ENCODE peak calls at places on chromosomes 5 and 9, in nine cellular contexts. X is chondrocyte, C is GM23338, J is psoas muscle, N is cardiac muscle cell, M is HFFc6, F is neural crest cell, D is body of pancreas, P is BJ. Q is an unnamed sample.
A peak's percentile ranks its signal among the peaks of the same experiment; 100 is the strongest.

GRCh38 chr5:17087035-17087434 is 130.4 kb upstream of the BASP1 start:
- DNase-seq in X (no peak), C (no peak), J (no peak), N (no peak), M (peak; percentile 28), F (no peak), D (no peak), P (no peak), Q (no peak)

GRCh38 chr9:35605336-35606137 is 475 bp downstream of the TESK1 start:
- DNase-seq in X (peak; percentile 90), C (peak; percentile 52), J (peak; percentile 70), N (peak; percentile 45), M (no peak), F (peak; percentile 8), D (peak; percentile 45), P (no peak), Q (peak; percentile 51)

GRCh38 chr5:93055556-93055955 is 525.5 kb downstream of the NR2F1-AS1 start:
- DNase-seq in X (no peak), C (no peak), J (no peak), N (no peak), M (no peak), F (no peak), D (no peak), P (no peak), Q (no peak)

GRCh38 chr5:51226420-51226735 is 156.9 kb upstream of the ISL1 start:
- DNase-seq in X (no peak), C (peak; percentile 94), J (no peak), N (peak; percentile 80), M (no peak), F (no peak), D (peak; percentile 20), P (no peak), Q (no peak)

GRCh38 chr9:93808115-93809029 is 146.8 kb downstream of the BARX1 start:
- DNase-seq in X (no peak), C (no peak), J (no peak), N (no peak), M (no peak), F (no peak), D (no peak), P (no peak), Q (no peak)

GRCh38 chr9:5111696-5112095 is 73.7 kb downstream of the INSL6 start:
- DNase-seq in X (no peak), C (no peak), J (peak; percentile 38), N (no peak), M (no peak), F (no peak), D (no peak), P (no peak), Q (no peak)

GRCh38 chr9:15856591-15856990 is 303.7 kb downstream of the CCDC171 start:
- DNase-seq in X (no peak), C (no peak), J (no peak), N (no peak), M (peak; percentile 55), F (no peak), D (no peak), P (no peak), Q (no peak)

GRCh38 chr9:83304686-83305085 is 233.5 kb downstream of the FRMD3 start:
- DNase-seq in X (no peak), C (no peak), J (peak; percentile 87), N (no peak), M (no peak), F (no peak), D (peak; percentile 88), P (peak; percentile 19), Q (no peak)

GRCh38 chr9:85431396-85432102 is 310.2 kb downstream of the AGTPBP1 start:
- DNase-seq in X (no peak), C (no peak), J (no peak), N (no peak), M (peak; percentile 25), F (no peak), D (no peak), P (peak; percentile 20), Q (no peak)

GRCh38 chr5:405421-405820 is 37.6 kb upstream of the EXOC3 start:
- DNase-seq in X (peak; percentile 58), C (no peak), J (peak; percentile 41), N (no peak), M (no peak), F (no peak), D (no peak), P (no peak), Q (no peak)

GRCh38 chr9:114409103-114409780 is 21.5 kb upstream of the AKNA start:
- DNase-seq in X (no peak), C (peak; percentile 45), J (no peak), N (no peak), M (peak; percentile 90), F (no peak), D (no peak), P (no peak), Q (no peak)

GRCh38 chr5:68409259-68409658 is 193.7 kb downstream of the PIK3R1 start:
- DNase-seq in X (no peak), C (no peak), J (no peak), N (no peak), M (peak; percentile 85), F (no peak), D (no peak), P (peak; percentile 25), Q (no peak)

GRCh38 chr9:79944991-79945390 is 373.2 kb downstream of the TLE4 start:
- DNase-seq in X (no peak), C (no peak), J (no peak), N (no peak), M (no peak), F (no peak), D (no peak), P (no peak), Q (no peak)

GRCh38 chr5:81945867-81946266 is 26.0 kb upstream of the ATG10 start:
- DNase-seq in X (no peak), C (no peak), J (no peak), N (no peak), M (no peak), F (no peak), D (no peak), P (no peak), Q (no peak)

DNA sequence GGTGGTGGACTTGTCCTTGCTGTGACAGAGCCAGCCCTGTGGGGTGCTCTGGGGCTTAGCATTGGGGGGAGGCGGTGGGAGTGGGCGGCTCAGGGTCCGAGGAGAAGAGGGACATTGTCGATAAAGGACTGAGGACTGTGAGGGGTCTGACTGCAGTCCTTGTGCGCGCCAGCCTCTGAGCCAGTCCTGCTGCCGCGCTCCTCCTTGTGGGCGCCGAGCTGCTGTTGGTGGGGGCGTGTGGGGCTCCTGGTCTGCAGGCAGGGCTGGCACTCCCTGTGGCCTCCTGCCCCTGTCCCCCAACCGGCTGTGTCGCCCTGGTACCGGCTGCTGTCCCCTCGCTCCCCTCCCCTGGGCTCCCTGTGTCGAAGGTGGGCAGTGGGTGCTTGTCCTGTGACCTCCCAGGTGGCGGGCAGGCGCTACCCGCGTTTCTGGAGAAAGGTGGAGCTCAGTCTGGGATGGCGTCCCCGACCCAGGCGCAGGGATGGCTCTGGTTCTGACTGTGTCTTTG is 6.9 kb downstream of the RNU6ATAC start:
- DNase-seq in X (no peak), C (no peak), J (no peak), N (no peak), M (no peak), F (no peak), D (no peak), P (no peak), Q (no peak)
- TF ChIP-seq CTCF in X (no peak), C (no peak), J (no peak), N (no peak), M (no peak), F (no peak), D (no peak), P (no peak), Q (no peak)

GRCh38 chr9:32703635-32704034 is 68.2 kb upstream of the TAF1L start:
- DNase-seq in X (no peak), C (peak; percentile 59), J (no peak), N (peak; percentile 8), M (no peak), F (no peak), D (no peak), P (no peak), Q (no peak)
- TF ChIP-seq CTCF in X (no peak), C (peak; percentile 49), J (no peak), N (peak; percentile 26), M (peak; percentile 43), F (no peak), D (no peak), P (no peak), Q (no peak)

DNA sequence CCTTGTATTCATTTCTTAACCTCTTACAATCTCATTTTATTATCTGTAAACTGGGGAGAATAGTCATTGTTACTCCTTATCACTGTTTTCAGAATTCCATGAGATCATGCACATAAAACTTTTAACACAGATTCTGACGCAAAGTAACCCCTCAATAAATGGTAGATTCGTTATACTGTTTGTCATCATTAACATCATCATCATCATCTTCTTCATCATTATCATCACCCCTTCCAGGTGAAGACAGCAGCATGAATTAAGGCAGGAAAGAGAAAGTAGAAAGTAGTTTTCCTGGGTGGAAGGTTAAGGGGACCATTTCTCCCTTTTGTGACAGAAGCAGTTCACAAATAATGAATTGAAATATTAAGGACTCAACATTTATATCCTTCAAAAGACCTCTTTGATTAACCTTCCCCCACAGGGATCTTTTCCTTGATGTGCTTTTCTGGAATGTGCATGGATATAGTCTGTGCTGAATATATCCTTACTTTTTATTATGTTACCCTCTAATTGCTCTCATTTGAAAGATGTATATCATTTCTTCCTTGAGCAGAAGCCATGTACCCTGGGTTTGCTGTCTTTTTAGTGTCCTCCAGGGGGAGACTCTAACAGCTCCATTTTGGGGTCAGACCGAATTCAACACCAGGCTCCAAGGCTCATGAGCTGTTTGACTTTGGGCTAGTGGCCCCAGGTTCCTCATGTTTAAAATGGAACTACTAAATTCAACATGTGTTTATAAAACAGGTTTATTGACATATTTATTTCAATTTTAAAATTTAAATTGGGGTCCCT is 1029.9 kb upstream of the WWC1 start:
- DNase-seq in X (no peak), C (peak; percentile 74), J (no peak), N (no peak), M (no peak), F (no peak), D (no peak), P (no peak), Q (no peak)
- TF ChIP-seq CTCF in X (peak; percentile 58), C (peak; percentile 90), J (no peak), N (peak; percentile 26), M (peak; percentile 25), F (peak; percentile 39), D (peak; percentile 6), P (peak; percentile 29), Q (no peak)

GRCh38 chr9:95077053-95077765 is 240.3 kb downstream of the FANCC start:
- DNase-seq in X (no peak), C (no peak), J (no peak), N (no peak), M (no peak), F (no peak), D (no peak), P (no peak), Q (peak; percentile 11)

GRCh38 chr9:95079461-95079860 is 238.0 kb downstream of the FANCC start:
- DNase-seq in X (no peak), C (no peak), J (no peak), N (no peak), M (no peak), F (no peak), D (no peak), P (no peak), Q (no peak)

GRCh38 chr9:95078516-95078915 is 239.0 kb downstream of the FANCC start:
- DNase-seq in X (no peak), C (no peak), J (no peak), N (no peak), M (no peak), F (no peak), D (no peak), P (no peak), Q (no peak)

GRCh38 chr9:95077766-95078382 is 239.6 kb downstream of the FANCC start:
- DNase-seq in X (no peak), C (no peak), J (no peak), N (no peak), M (no peak), F (no peak), D (peak; percentile 63), P (no peak), Q (no peak)

GRCh38 chr9:95078934-95079333 is 238.6 kb downstream of the FANCC start:
- DNase-seq in X (no peak), C (peak; percentile 59), J (no peak), N (peak; percentile 89), M (no peak), F (no peak), D (no peak), P (no peak), Q (no peak)
- TF ChIP-seq CTCF in X (no peak), C (no peak), J (no peak), N (no peak), M (no peak), F (peak; percentile 21), D (no peak), P (peak; percentile 8), Q (no peak)

Q was measured in mesothelial cell of epicardium.